ENCODE peak calls at places on chromosomes 12 and 14, in nine cellular contexts. I is GM10248; M is fibroblast of pulmonary artery; K is Right ventricle myocardium superior; F is HT1080; C is HCEC 1CT; P is activated CD4-positive, alpha-beta T cell treated with anti-CD3 and anti-CD28 coated beads, Interleukin-2, amount 50 U/mL, for 1 hour; O is CD4-positive, CD25-positive, alpha-beta regulatory T cell; Z is T-helper 9 cell. S is an unnamed sample.

GRCh38 chr14:103408491-103409155 is 23.4 kb downstream of the MARK3 start:
- DNase-seq in Z (no peak), F (no peak), C (no peak), M (peak; percentile 70), I (no peak), K (no peak), P (no peak), O (no peak), S (no peak)

GRCh38 chr14:54713364-54713763 is 146.4 kb downstream of the SAMD4A start:
- DNase-seq in C (peak; percentile 22), M (peak; percentile 35), Z (no peak), F (no peak), I (no peak), P (no peak), O (no peak), K (no peak), S (no peak)

GRCh38 chr14:81400852-81401251 is 728 bp upstream of the STON2 start:
- DNase-seq in I (no peak), M (peak; percentile 88), F (peak; percentile 92), K (peak; percentile 68), O (no peak), Z (no peak), C (peak; percentile 97), P (no peak), S (peak; percentile 59)

GRCh38 chr12:111340231-111340630 is 28.7 kb downstream of the PHETA1 start:
- DNase-seq in Z (no peak), K (no peak), P (no peak), I (no peak), F (no peak), C (no peak), M (no peak), O (no peak), S (no peak)

GRCh38 chr12:4108803-4109345 is 164.7 kb upstream of the CCND2 start:
- DNase-seq in F (no peak), Z (no peak), P (no peak), K (no peak), C (no peak), I (no peak), M (no peak), O (no peak), S (no peak)

GRCh38 chr12:96986883-96987523 is 79.9 kb downstream of the NEDD1 start:
- DNase-seq in K (no peak), C (peak; percentile 6), O (peak; percentile 3), P (no peak), Z (no peak), M (peak; percentile 50), F (peak; percentile 29), I (peak; percentile 24), S (peak; percentile 43)

GRCh38 chr12:131454418-131455217 is 256.3 kb upstream of the SFSWAP start:
- DNase-seq in P (peak; percentile 31), Z (no peak), K (no peak), C (no peak), M (peak; percentile 0), I (peak; percentile 69), F (peak; percentile 55), O (peak; percentile 36), S (peak; percentile 77)

GRCh38 chr12:124828264-124829007 is 35.2 kb downstream of the SCARB1 start:
- DNase-seq in K (no peak), M (no peak), C (peak; percentile 60), O (no peak), F (no peak), Z (no peak), I (no peak), P (no peak), S (no peak)

GRCh38 chr12:108457734-108458361 is 57.2 kb upstream of the FICD start:
- DNase-seq in C (peak; percentile 12), O (no peak), M (no peak), K (no peak), P (no peak), Z (no peak), F (no peak), I (no peak), S (no peak)

GRCh38 chr12:112107728-112108447 is 695 bp downstream of the NAA25 start:
- DNase-seq in O (peak; percentile 21), I (no peak), P (no peak), M (no peak), C (no peak), F (peak; percentile 42), Z (no peak), K (no peak), S (peak; percentile 49)

GRCh38 chr12:52440821-52441319 is 6.7 kb upstream of the KRT75 start:
- DNase-seq in I (no peak), M (peak; percentile 85), K (no peak), Z (no peak), O (no peak), C (peak; percentile 9), F (peak; percentile 53), P (no peak), S (no peak)